ENCODE peak calls at places on chromosomes 2 and 18, in nine cellular contexts. One of them, this sample, is unnamed. For H3K4me1 and H3K9me3, the result is how much of the 10 kb centered on the place peaks cover.

GRCh38 chr2:1788478-1788959 is 44.2 kb upstream of the PXDN start:
- DNase-seq in breast epithelium: no peak
- DNase-seq in endothelial cell of umbilical vein: no peak
- DNase-seq in right atrium auricular region: no peak
- DNase-seq in A673: no peak
- DNase-seq in body of pancreas: no peak
- DNase-seq in SJSA1: no peak
- DNase-seq in tibial artery: no peak
- DNase-seq in A549: no peak
- DNase-seq in this sample: no peak

GRCh38 chr2:10285578-10286198 is 17.0 kb upstream of the HPCAL1 start:
- DNase-seq in breast epithelium: peak
- DNase-seq in endothelial cell of umbilical vein: peak
- DNase-seq in right atrium auricular region: peak
- DNase-seq in A673: no peak
- DNase-seq in body of pancreas: peak
- DNase-seq in SJSA1: peak
- DNase-seq in tibial artery: peak
- DNase-seq in A549: peak
- DNase-seq in this sample: no peak

GRCh38 chr2:60794271-60794863 is 38.3 kb downstream of the PAPOLG start:
- DNase-seq in breast epithelium: no peak
- DNase-seq in endothelial cell of umbilical vein: peak
- DNase-seq in right atrium auricular region: no peak
- DNase-seq in A673: peak
- DNase-seq in body of pancreas: no peak
- DNase-seq in SJSA1: no peak
- DNase-seq in tibial artery: no peak
- DNase-seq in A549: peak
- DNase-seq in this sample: peak

GRCh38 chr2:123179526-123179925 is 845.6 kb upstream of the CNTNAP5 start:
- DNase-seq in breast epithelium: no peak
- DNase-seq in endothelial cell of umbilical vein: no peak
- DNase-seq in right atrium auricular region: no peak
- DNase-seq in A673: no peak
- DNase-seq in body of pancreas: no peak
- DNase-seq in SJSA1: no peak
- DNase-seq in tibial artery: no peak
- DNase-seq in A549: no peak
- DNase-seq in this sample: no peak

GRCh38 chr18:42341423-42341822 is 386.4 kb downstream of the PIK3C3 start:
- DNase-seq in breast epithelium: no peak
- DNase-seq in endothelial cell of umbilical vein: no peak
- DNase-seq in right atrium auricular region: no peak
- DNase-seq in A673: no peak
- DNase-seq in body of pancreas: no peak
- DNase-seq in SJSA1: no peak
- DNase-seq in tibial artery: no peak
- DNase-seq in A549: no peak
- DNase-seq in this sample: no peak

GRCh38 chr18:56124186-56124585 is 514.2 kb downstream of the TXNL1 start:
- DNase-seq in breast epithelium: no peak
- DNase-seq in endothelial cell of umbilical vein: peak
- DNase-seq in right atrium auricular region: no peak
- DNase-seq in A673: no peak
- DNase-seq in body of pancreas: no peak
- DNase-seq in SJSA1: no peak
- DNase-seq in tibial artery: no peak
- DNase-seq in A549: no peak
- DNase-seq in this sample: no peak

GRCh38 chr18:55477537-55478300 is 110.3 kb downstream of the TCF4 start:
- DNase-seq in breast epithelium: no peak
- DNase-seq in endothelial cell of umbilical vein: peak
- DNase-seq in right atrium auricular region: peak
- DNase-seq in A673: no peak
- DNase-seq in body of pancreas: no peak
- DNase-seq in SJSA1: no peak
- DNase-seq in tibial artery: peak
- DNase-seq in A549: no peak
- DNase-seq in this sample: peak

GRCh38 chr2:42199002-42199401 is 29.8 kb downstream of the EML4 start:
- DNase-seq in breast epithelium: no peak
- DNase-seq in endothelial cell of umbilical vein: no peak
- DNase-seq in right atrium auricular region: no peak
- DNase-seq in A673: no peak
- DNase-seq in body of pancreas: no peak
- DNase-seq in SJSA1: no peak
- DNase-seq in tibial artery: no peak
- DNase-seq in A549: no peak
- DNase-seq in this sample: no peak

GRCh38 chr2:30425326-30425725 is 21.7 kb upstream of the LCLAT1 start:
- DNase-seq in breast epithelium: no peak
- DNase-seq in endothelial cell of umbilical vein: no peak
- DNase-seq in right atrium auricular region: peak
- DNase-seq in A673: no peak
- DNase-seq in body of pancreas: no peak
- DNase-seq in SJSA1: no peak
- DNase-seq in tibial artery: peak
- DNase-seq in A549: no peak
- DNase-seq in this sample: no peak

GRCh38 chr2:104768694-104769093 is 85.2 kb upstream of the POU3F3 start:
- DNase-seq in breast epithelium: no peak
- DNase-seq in endothelial cell of umbilical vein: no peak
- DNase-seq in right atrium auricular region: no peak
- DNase-seq in A673: no peak
- DNase-seq in body of pancreas: no peak
- DNase-seq in SJSA1: no peak
- DNase-seq in tibial artery: no peak
- DNase-seq in A549: no peak
- DNase-seq in this sample: no peak

GRCh38 chr2:150063432-150063889 is 424.0 kb downstream of the RND3 start:
- DNase-seq in breast epithelium: no peak
- DNase-seq in endothelial cell of umbilical vein: peak
- DNase-seq in right atrium auricular region: no peak
- DNase-seq in A673: no peak
- DNase-seq in body of pancreas: no peak
- DNase-seq in SJSA1: no peak
- DNase-seq in tibial artery: no peak
- DNase-seq in A549: no peak
- DNase-seq in this sample: no peak

GRCh38 chr18:55439036-55439435 is 149.0 kb downstream of the TCF4 start:
- DNase-seq in breast epithelium: no peak
- DNase-seq in endothelial cell of umbilical vein: no peak
- DNase-seq in right atrium auricular region: no peak
- DNase-seq in A673: no peak
- DNase-seq in body of pancreas: no peak
- DNase-seq in SJSA1: no peak
- DNase-seq in tibial artery: no peak
- DNase-seq in A549: no peak
- DNase-seq in this sample: no peak

GRCh38 chr2:30022444-30023071 is 101.2 kb upstream of the ALK start:
- DNase-seq in breast epithelium: no peak
- DNase-seq in endothelial cell of umbilical vein: no peak
- DNase-seq in right atrium auricular region: no peak
- DNase-seq in A673: no peak
- DNase-seq in body of pancreas: no peak
- DNase-seq in SJSA1: no peak
- DNase-seq in tibial artery: no peak
- DNase-seq in A549: no peak
- DNase-seq in this sample: no peak

GRCh38 chr2:101608411-101609317 is 88.8 kb upstream of the MAP4K4 start:
- DNase-seq in breast epithelium: no peak
- DNase-seq in endothelial cell of umbilical vein: no peak
- DNase-seq in right atrium auricular region: no peak
- DNase-seq in A673: peak
- DNase-seq in body of pancreas: no peak
- DNase-seq in SJSA1: no peak
- DNase-seq in tibial artery: no peak
- DNase-seq in A549: no peak
- DNase-seq in this sample: no peak

GRCh38 chr2:16881122-16881521 is 215.5 kb upstream of the CYRIA start:
- DNase-seq in breast epithelium: no peak
- DNase-seq in endothelial cell of umbilical vein: no peak
- DNase-seq in right atrium auricular region: no peak
- DNase-seq in A673: no peak
- DNase-seq in body of pancreas: no peak
- DNase-seq in SJSA1: no peak
- DNase-seq in tibial artery: no peak
- DNase-seq in A549: no peak
- DNase-seq in this sample: no peak

GRCh38 chr2:42028571-42029148 is 19.2 kb upstream of the PKDCC start:
- DNase-seq in breast epithelium: no peak
- DNase-seq in endothelial cell of umbilical vein: no peak
- DNase-seq in right atrium auricular region: no peak
- DNase-seq in A673: peak
- DNase-seq in body of pancreas: no peak
- DNase-seq in SJSA1: no peak
- DNase-seq in tibial artery: no peak
- DNase-seq in A549: no peak
- DNase-seq in this sample: no peak

GRCh38 chr2:69428981-69429380 is 8.3 kb downstream of the NFU1 start:
- DNase-seq in breast epithelium: no peak
- DNase-seq in endothelial cell of umbilical vein: no peak
- DNase-seq in right atrium auricular region: no peak
- DNase-seq in A673: no peak
- DNase-seq in body of pancreas: no peak
- DNase-seq in SJSA1: no peak
- DNase-seq in tibial artery: no peak
- DNase-seq in A549: no peak
- DNase-seq in this sample: no peak

GRCh38 chr2:158598856-158599517 is 142.2 kb downstream of the PKP4 start:
- DNase-seq in breast epithelium: no peak
- DNase-seq in endothelial cell of umbilical vein: peak
- DNase-seq in right atrium auricular region: no peak
- DNase-seq in A673: no peak
- DNase-seq in body of pancreas: no peak
- DNase-seq in SJSA1: no peak
- DNase-seq in tibial artery: no peak
- DNase-seq in A549: no peak
- DNase-seq in this sample: no peak

GRCh38 chr2:54603357-54603756 is 120.1 kb upstream of the EML6 start:
- DNase-seq in breast epithelium: no peak
- DNase-seq in endothelial cell of umbilical vein: peak
- DNase-seq in right atrium auricular region: no peak
- DNase-seq in A673: no peak
- DNase-seq in body of pancreas: no peak
- DNase-seq in SJSA1: no peak
- DNase-seq in tibial artery: no peak
- DNase-seq in A549: no peak
- DNase-seq in this sample: no peak
- H3K4me1 ChIP-seq in breast epithelium: under half
- H3K4me1 ChIP-seq in endothelial cell of umbilical vein: half or more
- H3K4me1 ChIP-seq in right atrium auricular region: under half
- H3K4me1 ChIP-seq in A673: under half
- H3K4me1 ChIP-seq in body of pancreas: half or more
- H3K4me1 ChIP-seq in SJSA1: half or more
- H3K4me1 ChIP-seq in tibial artery: half or more
- H3K4me1 ChIP-seq in A549: half or more
- H3K4me1 ChIP-seq in this sample: half or more

GRCh38 chr18:35466815-35467623 is 30.7 kb downstream of the INO80C start:
- DNase-seq in breast epithelium: no peak
- DNase-seq in endothelial cell of umbilical vein: peak
- DNase-seq in right atrium auricular region: no peak
- DNase-seq in A673: no peak
- DNase-seq in body of pancreas: no peak
- DNase-seq in SJSA1: no peak
- DNase-seq in tibial artery: no peak
- DNase-seq in A549: no peak
- DNase-seq in this sample: no peak
- H3K27ac ChIP-seq in breast epithelium: no peak
- H3K27ac ChIP-seq in endothelial cell of umbilical vein: peak
- H3K27ac ChIP-seq in right atrium auricular region: no peak
- H3K27ac ChIP-seq in A673: no peak
- H3K27ac ChIP-seq in body of pancreas: no peak
- H3K27ac ChIP-seq in SJSA1: no peak
- H3K27ac ChIP-seq in tibial artery: no peak
- H3K27ac ChIP-seq in A549: no peak
- H3K27ac ChIP-seq in this sample: no peak

DNA sequence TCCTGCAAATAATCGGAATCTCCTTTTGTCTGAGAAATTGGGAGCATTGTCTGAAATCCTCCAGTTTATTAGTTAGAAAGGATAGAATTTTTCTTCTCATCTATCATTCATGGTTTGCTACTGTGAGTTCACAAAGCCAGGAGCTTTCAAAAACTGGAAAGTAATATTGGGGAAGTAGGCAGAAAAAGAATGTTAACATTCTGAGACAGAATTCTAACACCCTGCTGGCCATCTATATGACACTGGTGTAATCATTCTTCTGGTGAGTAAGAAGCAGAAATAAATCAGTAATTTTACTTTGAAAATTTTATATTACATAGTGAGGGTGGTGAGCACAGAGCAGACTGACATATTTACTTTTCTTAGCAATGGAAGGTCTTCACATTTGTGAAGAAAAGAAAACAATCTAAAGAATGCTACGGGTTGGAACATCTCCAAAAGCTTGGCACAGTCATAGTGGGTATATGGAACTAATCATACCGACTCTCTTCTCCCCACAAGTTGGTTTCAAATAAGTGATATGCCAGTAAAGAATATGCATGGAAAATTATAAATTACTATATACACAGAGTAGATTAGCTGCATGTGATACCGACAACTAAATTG is 344.9 kb downstream of the LPIN1 start:
- DNase-seq in breast epithelium: no peak
- DNase-seq in endothelial cell of umbilical vein: no peak
- DNase-seq in right atrium auricular region: no peak
- DNase-seq in A673: peak
- DNase-seq in body of pancreas: no peak
- DNase-seq in SJSA1: no peak
- DNase-seq in tibial artery: no peak
- DNase-seq in A549: no peak
- DNase-seq in this sample: no peak
- H3K9me3 ChIP-seq in breast epithelium: under half
- H3K9me3 ChIP-seq in endothelial cell of umbilical vein: under half
- H3K9me3 ChIP-seq in right atrium auricular region: under half
- H3K9me3 ChIP-seq in A673: under half
- H3K9me3 ChIP-seq in body of pancreas: under half
- H3K9me3 ChIP-seq in SJSA1: under half
- H3K9me3 ChIP-seq in tibial artery: under half
- H3K9me3 ChIP-seq in A549: under half
- H3K9me3 ChIP-seq in this sample: under half

DNA sequence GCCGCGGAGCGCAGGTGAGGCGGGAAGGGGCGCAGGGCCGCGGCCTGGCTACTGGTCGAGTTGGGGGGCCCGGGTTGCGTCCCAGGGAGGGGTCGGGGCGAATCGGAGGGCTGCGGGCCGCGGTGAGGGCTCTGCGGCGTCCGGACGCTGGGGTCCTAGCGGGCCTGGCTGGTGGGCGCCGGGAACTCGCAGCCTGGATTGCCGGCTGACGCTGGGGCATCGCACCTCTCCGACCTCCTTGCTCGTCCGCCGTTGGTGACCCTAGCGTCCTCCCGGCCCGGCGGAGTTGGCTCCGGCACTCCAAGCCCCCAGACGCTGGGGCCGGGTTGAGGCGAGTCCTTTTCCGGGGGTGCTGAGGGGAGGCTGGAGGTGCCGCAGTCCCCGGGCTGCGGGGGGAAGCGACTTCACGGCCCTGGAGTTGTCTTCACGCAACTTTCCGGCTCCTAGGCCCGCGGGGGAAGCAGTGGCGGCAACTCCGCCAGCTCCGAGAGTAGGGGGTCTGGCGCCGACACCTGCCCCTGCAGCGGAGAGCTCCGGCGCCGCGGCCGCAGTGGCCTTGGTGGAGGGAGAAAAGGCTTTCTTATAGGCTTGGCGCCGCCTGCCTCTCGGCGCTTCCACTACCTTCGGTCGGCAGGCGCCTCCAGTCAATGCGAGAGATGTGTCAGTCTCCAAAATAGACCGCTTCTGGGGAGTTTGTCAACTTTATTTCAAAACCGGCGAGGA is 70.3 kb downstream of the HAUS1 start:
- DNase-seq in breast epithelium: peak
- DNase-seq in endothelial cell of umbilical vein: peak
- DNase-seq in right atrium auricular region: no peak
- DNase-seq in A673: peak
- DNase-seq in body of pancreas: peak
- DNase-seq in SJSA1: peak
- DNase-seq in tibial artery: no peak
- DNase-seq in A549: no peak
- DNase-seq in this sample: peak
- H3K4me1 ChIP-seq in breast epithelium: under half
- H3K4me1 ChIP-seq in endothelial cell of umbilical vein: under half
- H3K4me1 ChIP-seq in right atrium auricular region: under half
- H3K4me1 ChIP-seq in A673: under half
- H3K4me1 ChIP-seq in body of pancreas: under half
- H3K4me1 ChIP-seq in SJSA1: under half
- H3K4me1 ChIP-seq in tibial artery: under half
- H3K4me1 ChIP-seq in A549: under half
- H3K4me1 ChIP-seq in this sample: under half